ENCODE peak calls at places on chromosomes 5 and 9, in nine cellular contexts. Y is Panc1, T is GM23338, M is hepatocyte, O is A673, H is GM10248, C is body of pancreas, J is thyroid gland, Z is endothelial cell. F is an unnamed sample.

GRCh38 chr5:36059571-36060515 is 6.8 kb downstream of the UGT3A2 start:
- DNase-seq in Z (no peak), H (no peak), C (no peak), J (no peak), O (peak), M (no peak), T (no peak), Y (no peak), F (no peak)

GRCh38 chr5:14213253-14213652 is 70.1 kb downstream of the TRIO start:
- DNase-seq in Z (no peak), C (no peak), J (no peak), T (no peak), H (no peak), Y (no peak), O (no peak), M (no peak), F (no peak)

GRCh38 chr5:1807479-1808185 is 6.4 kb downstream of the NDUFS6 start:
- DNase-seq in O (no peak), C (no peak), H (no peak), T (no peak), J (no peak), Z (no peak), M (no peak), Y (no peak), F (no peak)

GRCh38 chr9:123399803-123400378 is 43.9 kb downstream of the CRB2 start:
- DNase-seq in Z (peak), O (peak), C (no peak), H (peak), M (no peak), J (peak), Y (no peak), T (peak), F (peak)

GRCh38 chr5:87116821-87117512 is 150.7 kb upstream of the RASA1 start:
- DNase-seq in J (no peak), Y (no peak), O (no peak), M (no peak), H (peak), Z (no peak), C (no peak), T (no peak), F (peak)

GRCh38 chr5:56142620-56143431 is 90.3 kb downstream of the ANKRD55 start:
- DNase-seq in M (no peak), C (peak), O (no peak), Z (no peak), H (peak), J (peak), Y (no peak), T (no peak), F (no peak)

GRCh38 chr9:35619800-35620158 is 1.6 kb upstream of the CD72 start:
- DNase-seq in Z (no peak), T (no peak), M (no peak), Y (no peak), C (no peak), O (no peak), H (no peak), J (no peak), F (no peak)

GRCh38 chr5:7844901-7845300 is 6.0 kb downstream of the CFAP90 start:
- DNase-seq in T (no peak), Z (no peak), J (no peak), O (no peak), H (no peak), M (no peak), Y (no peak), C (no peak), F (no peak)

GRCh38 chr5:84253946-84254345 is 130.7 kb downstream of the EDIL3 start:
- DNase-seq in H (no peak), Y (no peak), T (no peak), M (no peak), J (no peak), O (no peak), C (no peak), Z (no peak), F (no peak)

GRCh38 chr9:78253285-78253684 is 17.4 kb downstream of the CEP78 start:
- DNase-seq in H (no peak), O (no peak), C (no peak), T (no peak), Z (no peak), Y (no peak), M (no peak), J (no peak), F (no peak)

GRCh38 chr9:127644943-127645342 is 32.9 kb downstream of the STXBP1 start:
- DNase-seq in J (peak), M (no peak), H (no peak), C (no peak), Y (no peak), T (no peak), O (peak), Z (no peak), F (no peak)

GRCh38 chr5:164597293-164597900 is 1092.0 kb downstream of the MAT2B start:
- DNase-seq in H (peak), J (no peak), O (peak), T (peak), C (no peak), Z (peak), Y (no peak), M (peak), F (peak)

GRCh38 chr5:76204713-76205112 is 121.5 kb downstream of the SV2C start:
- DNase-seq in Z (peak), O (peak), C (peak), H (no peak), Y (no peak), M (peak), T (peak), J (peak), F (no peak)

GRCh38 chr5:179601871-179602625 is 21.4 kb downstream of the HNRNPH1 start:
- DNase-seq in C (no peak), Z (no peak), M (no peak), O (no peak), T (no peak), J (no peak), Y (no peak), H (no peak), F (no peak)

GRCh38 chr9:18404482-18405029 is 69.4 kb upstream of the ADAMTSL1 start:
- DNase-seq in C (no peak), M (no peak), H (no peak), J (no peak), Z (no peak), O (no peak), T (no peak), Y (no peak), F (no peak)
- TF ChIP-seq CTCF in C (no peak), M (no peak), H (no peak), J (no peak), Z (no peak), O (no peak), T (no peak), Y (no peak), F (no peak)

DNA sequence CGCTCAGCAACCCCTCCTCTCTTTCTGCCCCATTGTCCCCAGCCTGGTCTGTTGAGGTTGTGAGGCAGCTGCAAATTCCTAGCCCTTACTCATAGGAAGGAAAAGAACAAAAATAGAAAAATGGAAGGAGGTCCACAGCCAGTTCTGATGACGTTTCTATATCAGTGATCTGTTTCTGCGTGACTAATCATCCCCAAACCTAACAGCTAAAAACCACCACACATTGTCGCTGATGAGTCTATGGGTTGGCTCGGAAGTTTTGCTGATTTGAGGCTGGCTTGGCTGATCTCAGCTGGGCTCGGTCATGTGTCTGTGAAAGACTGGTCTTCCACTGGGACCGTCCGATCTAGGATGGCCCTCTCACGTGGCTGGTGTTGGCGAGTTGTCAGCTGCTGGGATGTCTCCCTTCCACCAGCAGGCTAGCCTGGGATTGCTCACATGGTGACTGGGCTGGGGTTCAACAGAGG is 200.6 kb upstream of the ZNF618 start:
- DNase-seq in M (no peak), H (no peak), Y (no peak), C (peak), Z (no peak), O (no peak), T (no peak), J (peak), F (no peak)
- TF ChIP-seq CTCF in M (no peak), H (no peak), Y (no peak), C (no peak), Z (no peak), O (no peak), T (no peak), J (no peak), F (no peak)

DNA sequence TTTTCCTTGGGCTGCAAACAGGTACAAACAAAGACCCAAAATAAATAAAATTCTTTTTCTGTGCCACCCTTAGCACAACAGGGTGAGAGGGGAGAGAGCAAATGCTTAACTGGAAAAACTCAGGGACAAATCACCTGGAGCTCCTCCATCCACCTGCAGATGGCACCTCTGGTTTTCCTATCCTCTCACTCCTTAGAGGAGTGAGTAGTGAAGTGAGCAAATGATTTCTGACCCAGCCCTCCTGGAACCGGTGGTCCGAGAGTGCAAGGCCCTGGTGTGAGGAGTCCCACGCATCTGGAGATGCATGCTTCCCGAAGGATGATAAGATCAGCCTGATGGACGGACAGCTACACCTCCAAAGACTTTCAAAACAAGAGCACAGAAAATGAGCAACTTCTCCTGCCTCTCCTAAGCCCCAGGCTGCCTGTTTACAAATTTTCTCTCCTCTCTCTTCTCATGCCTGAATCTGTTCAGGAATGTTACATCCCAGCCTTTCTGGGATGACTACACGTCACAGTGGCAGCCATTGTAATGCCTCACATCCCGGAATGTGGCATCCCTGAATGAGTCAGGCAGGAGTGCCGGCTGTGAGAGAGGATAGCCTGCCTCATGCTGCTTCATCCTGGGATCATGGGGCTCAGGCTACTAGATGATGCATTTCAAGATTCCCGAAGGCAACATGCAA is 86.4 kb downstream of the ADRB2 start:
- DNase-seq in H (no peak), T (peak), Y (peak), J (peak), M (peak), C (peak), Z (no peak), O (peak), F (no peak)
- TF ChIP-seq CTCF in H (no peak), T (peak), Y (peak), J (no peak), M (peak), C (peak), Z (no peak), O (no peak), F (no peak)

GRCh38 chr5:181223041-181223728 is at the start of gene TRIM41:
- DNase-seq in J (peak), O (peak), H (peak), Y (peak), Z (peak), M (peak), C (peak), T (peak), F (peak)
- TF ChIP-seq CTCF in J (no peak), O (peak), H (no peak), Y (no peak), Z (no peak), M (peak), C (peak), T (no peak), F (peak)

GRCh38 chr9:129885018-129885669 is 49.9 kb downstream of the USP20 start:
- DNase-seq in C (peak), O (peak), Z (no peak), M (no peak), J (peak), H (no peak), T (peak), Y (no peak), F (no peak)
- TF ChIP-seq CTCF in C (no peak), O (no peak), Z (no peak), M (no peak), J (no peak), H (peak), T (peak), Y (no peak), F (peak)

GRCh38 chr5:167967494-167968180 is 323.8 kb upstream of the WWC1 start:
- DNase-seq in M (no peak), Y (no peak), C (no peak), Z (no peak), T (peak), O (peak), J (no peak), H (no peak), F (no peak)
- TF ChIP-seq CTCF in M (peak), Y (no peak), C (no peak), Z (peak), T (peak), O (no peak), J (no peak), H (no peak), F (no peak)

F was measured in GM13976.